ENCODE peak calls at places on chromosomes 5 and 9, in eight cellular contexts. F, X, B, J, I, Z, W and Q are unnamed samples.

GRCh38 chr9:17477816-17478215 is 101.0 kb upstream of the SH3GL2 start:
- DNase-seq in F (no peak), X (no peak), B (no peak), J (no peak), I (no peak), Z (no peak), W (no peak), Q (no peak)

GRCh38 chr5:14685757-14686156 is 21.2 kb downstream of the OTULIN start:
- DNase-seq in F (no peak), X (no peak), B (peak), J (no peak), I (peak), Z (peak), W (no peak), Q (peak)

GRCh38 chr5:39437469-39437868 is 12.7 kb upstream of the DAB2 start:
- DNase-seq in F (no peak), X (no peak), B (no peak), J (no peak), I (no peak), Z (no peak), W (no peak), Q (no peak)

GRCh38 chr5:128464596-128464995 is 73.4 kb downstream of the FBN2 start:
- DNase-seq in F (no peak), X (no peak), B (no peak), J (peak), I (peak), Z (peak), W (no peak), Q (no peak)

GRCh38 chr5:132265336-132266030 is 8.0 kb downstream of the PDLIM4 start:
- DNase-seq in F (no peak), X (no peak), B (no peak), J (peak), I (peak), Z (peak), W (peak), Q (no peak)

GRCh38 chr5:40627708-40628107 is 52.0 kb upstream of the PTGER4 start:
- DNase-seq in F (no peak), X (no peak), B (no peak), J (no peak), I (no peak), Z (peak), W (no peak), Q (no peak)

GRCh38 chr9:118271331-118271730 is 567.1 kb downstream of the TLR4 start:
- DNase-seq in F (no peak), X (no peak), B (no peak), J (no peak), I (no peak), Z (no peak), W (no peak), Q (no peak)

GRCh38 chr5:8458038-8458383 is 589.1 kb downstream of the MTRR start:
- DNase-seq in F (no peak), X (no peak), B (peak), J (no peak), I (peak), Z (no peak), W (no peak), Q (no peak)

GRCh38 chr9:87263291-87263690 is 234.4 kb upstream of the DAPK1 start:
- DNase-seq in F (peak), X (no peak), B (no peak), J (no peak), I (no peak), Z (no peak), W (no peak), Q (no peak)

GRCh38 chr9:91071185-91071990 is 269.8 kb downstream of the SYK start:
- DNase-seq in F (peak), X (peak), B (no peak), J (peak), I (peak), Z (peak), W (no peak), Q (peak)

GRCh38 chr9:109297899-109298298 is 23.0 kb downstream of the EPB41L4B start:
- DNase-seq in F (no peak), X (no peak), B (no peak), J (no peak), I (peak), Z (peak), W (no peak), Q (no peak)

GRCh38 chr9:38527507-38527906 is 92.9 kb downstream of the ANKRD18A start:
- DNase-seq in F (no peak), X (no peak), B (no peak), J (no peak), I (no peak), Z (no peak), W (no peak), Q (no peak)

GRCh38 chr9:89926691-89927220 is 321.9 kb downstream of the GADD45G start:
- DNase-seq in F (no peak), X (no peak), B (no peak), J (no peak), I (no peak), Z (no peak), W (no peak), Q (no peak)

GRCh38 chr5:7745882-7746735 is 104.8 kb downstream of the CFAP90 start:
- DNase-seq in F (peak), X (peak), B (peak), J (peak), I (peak), Z (peak), W (peak), Q (peak)

GRCh38 chr5:124176692-124177091 is 569.7 kb downstream of the ZNF608 start:
- DNase-seq in F (no peak), X (no peak), B (no peak), J (no peak), I (peak), Z (no peak), W (no peak), Q (no peak)

GRCh38 chr9:93257808-93258331 is 73.9 kb downstream of the WNK2 start:
- DNase-seq in F (peak), X (no peak), B (no peak), J (no peak), I (peak), Z (no peak), W (peak), Q (peak)

GRCh38 chr5:137055271-137055872 is 443.8 kb downstream of the SPOCK1 start:
- DNase-seq in F (no peak), X (no peak), B (no peak), J (no peak), I (no peak), Z (peak), W (no peak), Q (no peak)

GRCh38 chr5:176792584-176793342 is 17.6 kb upstream of the UNC5A start:
- DNase-seq in F (no peak), X (no peak), B (no peak), J (no peak), I (no peak), Z (no peak), W (no peak), Q (no peak)

GRCh38 chr5:43315262-43315661 is 2.0 kb upstream of the HMGCS1 start:
- DNase-seq in F (no peak), X (no peak), B (no peak), J (no peak), I (peak), Z (no peak), W (no peak), Q (no peak)

GRCh38 chr9:94085062-94085639 is 887 bp downstream of the PTPDC1 start:
- DNase-seq in F (peak), X (no peak), B (peak), J (no peak), I (no peak), Z (peak), W (no peak), Q (no peak)

GRCh38 chr5:10760033-10760975 is 730 bp downstream of the DAP start:
- DNase-seq in F (no peak), X (no peak), B (peak), J (no peak), I (peak), Z (peak), W (peak), Q (peak)

GRCh38 chr5:72850113-72850512 is 33.7 kb downstream of the TNPO1 start:
- DNase-seq in F (no peak), X (no peak), B (no peak), J (no peak), I (no peak), Z (no peak), W (no peak), Q (no peak)

GRCh38 chr9:75170898-75171360 is 82.6 kb downstream of the OSTF1 start:
- DNase-seq in F (no peak), X (no peak), B (no peak), J (no peak), I (peak), Z (no peak), W (no peak), Q (no peak)

GRCh38 chr9:32427111-32427873 is 42.8 kb downstream of the ACO1 start:
- DNase-seq in F (no peak), X (no peak), B (no peak), J (no peak), I (no peak), Z (no peak), W (no peak), Q (no peak)

GRCh38 chr9:85045271-85045670 is 375.7 kb downstream of the NTRK2 start:
- DNase-seq in F (no peak), X (no peak), B (no peak), J (no peak), I (no peak), Z (no peak), W (no peak), Q (no peak)

GRCh38 chr9:18366184-18366583 is 107.8 kb upstream of the ADAMTSL1 start:
- DNase-seq in F (no peak), X (no peak), B (no peak), J (no peak), I (no peak), Z (no peak), W (no peak), Q (no peak)

GRCh38 chr9:95044731-95045508 is 272.6 kb downstream of the FANCC start:
- DNase-seq in F (peak), X (no peak), B (no peak), J (peak), I (no peak), Z (no peak), W (no peak), Q (no peak)

GRCh38 chr5:112717506-112718082 is 20.1 kb upstream of the APC start:
- DNase-seq in F (no peak), X (no peak), B (no peak), J (no peak), I (no peak), Z (no peak), W (no peak), Q (no peak)

GRCh38 chr9:113990570-113990907 is 87.6 kb downstream of the AMBP start:
- DNase-seq in F (no peak), X (no peak), B (no peak), J (no peak), I (no peak), Z (no peak), W (no peak), Q (no peak)

GRCh38 chr9:89872426-89872912 is 267.7 kb downstream of the GADD45G start:
- DNase-seq in F (no peak), X (no peak), B (no peak), J (no peak), I (no peak), Z (no peak), W (peak), Q (peak)

GRCh38 chr9:91180240-91180929 is 181.3 kb downstream of the AUH start:
- DNase-seq in F (peak), X (no peak), B (no peak), J (no peak), I (no peak), Z (no peak), W (no peak), Q (no peak)

GRCh38 chr9:74800226-74800625 is 87.5 kb downstream of the TRPM6 start:
- DNase-seq in F (no peak), X (no peak), B (no peak), J (no peak), I (no peak), Z (no peak), W (no peak), Q (no peak)